ENCODE peak calls at places on chromosome 6, in eight cellular contexts. K, S, P, I, R, B, L and H are unnamed samples.

GRCh38 chr6:15713325-15713724 is 50.5 kb upstream of the DTNBP1 start:
- DNase-seq in P (no peak), S (no peak), L (no peak), R (no peak), K (no peak), B (peak), I (no peak), H (no peak)

GRCh38 chr6:24599686-24600399 is 46.1 kb downstream of the KIAA0319 start:
- DNase-seq in S (no peak), L (no peak), B (no peak), P (no peak), R (no peak), K (no peak), I (no peak), H (no peak)

GRCh38 chr6:148064406-148065134 is 278.1 kb upstream of the SASH1 start:
- DNase-seq in B (no peak), P (no peak), L (no peak), I (peak), R (no peak), S (no peak), K (no peak), H (no peak)

GRCh38 chr6:35046098-35046497 is 95.0 kb downstream of the TCP11 start:
- DNase-seq in B (peak), R (no peak), I (no peak), L (no peak), S (no peak), K (no peak), P (no peak), H (no peak)

GRCh38 chr6:14711056-14711703 is 534.7 kb upstream of the JARID2 start:
- DNase-seq in P (no peak), S (peak), L (peak), B (peak), R (no peak), K (no peak), I (peak), H (no peak)

GRCh38 chr6:157139054-157139708 is 184.1 kb downstream of the TMEM242 start:
- DNase-seq in P (no peak), L (no peak), K (no peak), B (peak), S (no peak), I (no peak), R (no peak), H (no peak)

GRCh38 chr6:131807644-131808459 is at the start of gene ENPP1:
- DNase-seq in I (peak), L (peak), K (peak), S (peak), P (peak), B (peak), R (peak), H (peak)

GRCh38 chr6:125197795-125198269 is 44.3 kb downstream of the TPD52L1 start:
- DNase-seq in S (peak), K (peak), R (no peak), B (no peak), L (no peak), I (peak), P (no peak), H (no peak)

GRCh38 chr6:143902827-143903226 is 38.6 kb downstream of the ZC2HC1B start:
- DNase-seq in P (no peak), S (no peak), B (no peak), K (no peak), R (no peak), I (no peak), L (no peak), H (no peak)

GRCh38 chr6:168676552-168677317 is 235.8 kb downstream of the SMOC2 start:
- DNase-seq in L (no peak), B (no peak), I (no peak), S (no peak), P (no peak), K (no peak), R (no peak), H (no peak)

GRCh38 chr6:33126101-33126714 is 50.4 kb downstream of the HLA-DPB1 start:
- DNase-seq in R (no peak), I (peak), S (peak), B (peak), L (peak), K (peak), P (peak), H (no peak)
- TF ChIP-seq CTCF in R (peak), I (peak), S (peak), B (peak), L (peak), K (peak), P (peak), H (peak)

GRCh38 chr6:107107791-107108190 is 7.5 kb downstream of the BEND3 start:
- DNase-seq in B (no peak), K (no peak), L (no peak), P (no peak), I (no peak), S (no peak), R (no peak), H (no peak)

GRCh38 chr6:107106165-107106564 is 9.2 kb downstream of the BEND3 start:
- DNase-seq in S (no peak), I (no peak), B (peak), K (no peak), P (no peak), R (no peak), L (no peak), H (no peak)

GRCh38 chr6:107110200-107110599 is 5.1 kb downstream of the BEND3 start:
- DNase-seq in R (no peak), I (no peak), L (no peak), K (no peak), S (no peak), B (no peak), P (no peak), H (no peak)

GRCh38 chr6:107105511-107106116 is 9.7 kb downstream of the BEND3 start:
- DNase-seq in K (no peak), R (no peak), S (no peak), B (peak), L (no peak), I (no peak), P (no peak), H (no peak)

DNA sequence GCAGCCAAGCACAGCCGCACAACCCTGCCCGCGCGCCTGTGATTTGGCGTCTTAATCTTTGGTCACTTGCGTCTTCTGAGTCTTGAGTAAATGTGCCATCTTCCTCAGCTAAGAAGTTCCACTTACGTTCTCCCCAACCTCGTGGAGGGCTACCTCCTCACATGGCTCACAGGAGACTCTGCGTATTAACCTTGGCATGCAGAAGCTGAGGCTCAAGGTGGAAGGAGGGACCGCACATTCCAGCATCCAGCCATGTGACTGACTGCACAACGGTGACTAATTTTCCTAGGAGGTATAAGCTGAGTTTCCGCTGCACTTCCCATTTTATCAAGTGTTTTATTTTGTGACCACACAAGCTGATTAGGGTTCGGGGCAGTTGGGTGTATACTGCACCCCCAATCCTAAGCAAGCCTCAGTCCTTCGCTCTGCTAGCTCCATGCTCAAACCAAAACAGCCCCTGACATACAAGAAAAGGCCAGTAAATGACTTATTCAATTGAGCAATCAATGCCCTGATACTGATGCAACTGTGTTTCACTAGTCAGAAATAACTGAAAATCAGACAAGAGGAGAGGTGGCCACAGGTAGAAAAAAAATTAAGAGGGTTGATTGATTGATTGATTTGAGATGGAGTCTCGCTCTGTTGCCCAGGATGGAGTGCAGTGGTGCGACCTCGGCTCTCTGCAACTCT is 7.0 kb downstream of the BEND3 start:
- DNase-seq in I (no peak), R (no peak), L (no peak), S (no peak), P (no peak), K (no peak), B (no peak), H (no peak)
- TF ChIP-seq CTCF in I (no peak), R (no peak), L (no peak), S (no peak), P (no peak), K (no peak), B (no peak), H (no peak)

GRCh38 chr6:54515013-54515412 is 206.8 kb downstream of the TINAG start:
- DNase-seq in L (no peak), R (no peak), S (no peak), I (no peak), B (no peak), P (no peak), K (no peak), H (no peak)
- TF ChIP-seq CTCF in L (no peak), R (no peak), S (no peak), I (no peak), B (no peak), P (no peak), K (no peak), H (no peak)

DNA sequence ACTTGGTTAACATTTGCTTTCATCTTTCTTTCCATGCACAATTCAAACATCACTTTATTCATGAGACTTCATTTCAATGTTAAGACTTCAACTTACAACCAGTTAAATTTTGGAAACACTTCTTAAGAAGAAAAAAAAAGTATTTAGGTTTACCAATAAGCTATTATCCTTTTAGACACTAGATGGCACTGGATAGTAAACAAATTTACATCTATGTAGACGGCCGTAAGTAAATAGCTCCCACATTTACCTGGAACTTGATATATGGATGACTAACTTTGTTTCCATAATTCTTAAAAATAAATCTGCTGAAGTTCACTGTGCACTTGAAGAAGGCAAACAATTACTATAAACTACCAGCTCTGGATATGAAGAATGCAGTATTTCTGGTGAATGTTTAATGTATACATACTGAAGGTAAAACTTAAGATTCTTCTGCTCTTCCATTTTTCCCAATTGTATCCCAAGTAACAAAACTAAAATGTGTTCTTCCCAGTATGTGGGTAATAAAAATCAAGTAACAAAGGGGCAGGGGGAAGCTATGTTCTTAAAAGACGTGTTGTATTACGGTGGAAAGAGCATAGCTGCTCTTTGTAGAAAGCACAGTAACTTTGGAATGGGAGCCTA is 130.6 kb upstream of the C6orf118 start:
- DNase-seq in K (no peak), P (no peak), B (peak), I (peak), L (peak), S (no peak), R (no peak), H (no peak)
- TF ChIP-seq CTCF in K (peak), P (peak), B (peak), I (peak), L (peak), S (peak), R (peak), H (peak)

GRCh38 chr6:64505312-64505711 is 869.7 kb downstream of the PHF3 start:
- DNase-seq in P (no peak), L (peak), S (no peak), K (no peak), R (no peak), I (no peak), B (peak), H (no peak)
- TF ChIP-seq CTCF in P (peak), L (peak), S (no peak), K (peak), R (no peak), I (peak), B (peak), H (peak)

DNA sequence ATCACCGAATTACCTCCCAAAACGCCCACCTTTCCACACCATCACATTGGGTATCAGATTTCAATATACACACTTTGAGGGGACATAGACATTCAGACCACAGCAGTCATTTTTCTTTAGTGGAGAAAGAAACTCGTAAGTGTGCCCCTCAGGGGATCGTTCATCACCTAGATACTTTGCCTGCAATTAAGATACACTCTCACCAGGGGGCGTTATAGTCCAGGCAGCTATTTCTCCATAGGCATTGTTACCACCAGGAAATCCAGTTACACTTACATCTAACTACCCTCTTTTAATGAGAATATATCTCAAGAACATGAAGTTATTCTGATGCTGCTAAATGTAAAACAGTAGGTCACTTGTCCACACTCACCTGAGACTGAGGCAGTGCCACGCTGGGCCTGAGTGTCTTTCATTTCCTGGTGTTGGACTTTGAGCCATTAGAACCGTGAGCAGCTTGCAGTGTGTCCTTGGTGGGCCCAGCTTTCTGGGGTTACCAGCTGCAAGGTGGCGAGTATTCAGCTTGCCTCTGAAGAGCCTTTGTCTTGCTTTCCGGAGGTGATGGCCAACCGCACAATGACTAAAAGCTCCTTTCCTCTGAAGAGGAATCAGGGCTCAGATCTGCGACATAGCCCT is 35.1 kb upstream of the UNC93A start:
- DNase-seq in L (no peak), S (no peak), K (no peak), P (no peak), I (no peak), B (no peak), R (no peak), H (no peak)
- TF ChIP-seq CTCF in L (no peak), S (no peak), K (no peak), P (no peak), I (no peak), B (peak), R (no peak), H (no peak)

GRCh38 chr6:108115598-108116058 is 41.1 kb upstream of the OSTM1 start:
- DNase-seq in B (peak), P (peak), K (peak), R (no peak), L (peak), S (peak), I (no peak), H (no peak)
- TF ChIP-seq CTCF in B (peak), P (peak), K (peak), R (no peak), L (no peak), S (peak), I (peak), H (no peak)

GRCh38 chr6:134317471-134318131 is at the start of gene SGK1:
- DNase-seq in S (no peak), R (peak), B (peak), P (no peak), L (no peak), I (peak), K (peak), H (no peak)
- TF ChIP-seq CTCF in S (no peak), R (peak), B (no peak), P (no peak), L (no peak), I (no peak), K (no peak), H (no peak)

DNA sequence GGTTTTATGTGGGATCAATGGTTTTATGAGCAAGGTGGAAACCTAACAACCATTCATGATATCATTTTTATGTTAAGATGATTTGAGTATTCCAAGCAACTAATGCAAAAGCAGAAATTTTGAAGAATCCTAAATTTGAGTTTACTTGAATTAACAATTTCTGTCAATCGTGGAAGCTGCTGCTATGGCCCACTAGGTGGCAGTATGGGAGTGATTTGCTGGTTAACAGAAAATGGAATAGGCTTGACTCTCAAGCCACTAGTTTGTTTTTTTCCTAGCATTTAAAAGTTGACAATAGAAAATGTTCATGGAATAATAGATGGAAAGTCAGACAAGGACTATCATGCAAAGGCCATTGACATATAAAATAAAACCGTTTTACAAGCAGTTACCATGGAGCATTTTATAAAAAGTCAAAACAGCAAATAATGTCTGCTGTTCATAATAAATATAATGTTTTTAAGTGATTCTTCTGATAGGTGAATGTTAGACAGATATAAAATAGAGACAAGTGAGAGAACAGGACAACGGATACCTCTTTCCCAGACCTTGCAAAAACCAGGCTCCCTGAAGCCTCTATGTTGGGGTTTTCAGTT is 43.0 kb upstream of the TMEM200A start:
- DNase-seq in I (peak), L (peak), B (peak), K (peak), R (peak), S (peak), P (no peak), H (peak)
- TF ChIP-seq CTCF in I (peak), L (peak), B (peak), K (peak), R (peak), S (peak), P (peak), H (peak)

GRCh38 chr6:39088331-39088730 is 26.7 kb downstream of the SAYSD1 start:
- DNase-seq in K (peak), R (no peak), B (peak), L (no peak), P (peak), I (peak), S (no peak), H (no peak)
- TF ChIP-seq CTCF in K (no peak), R (no peak), B (peak), L (no peak), P (peak), I (peak), S (peak), H (peak)